ENCODE peak calls at places on chromosomes 12 and 14, in nine cellular contexts. V is right lobe of liver; M is GM23248; N is left lung; X is CD4-positive, CD25-positive, alpha-beta regulatory T cell; H is CD4-positive, alpha-beta memory T cell; U is neural progenitor cell; S is Peyer's patch; W is small intestine. P is an unnamed sample. For H3K4me1, the result is how much of the 10 kb centered on the place peaks cover.

GRCh38 chr12:10607885-10608458 is 5.4 kb downstream of the MAGOHB start:
- DNase-seq in S (no peak), X (no peak), V (no peak), M (peak), U (no peak), N (no peak), W (no peak), H (no peak), P (peak)

GRCh38 chr12:56900583-56900982 is 33.6 kb downstream of the SDR9C7 start:
- DNase-seq in V (no peak), M (peak), U (no peak), N (no peak), S (no peak), W (no peak), H (no peak), X (no peak), P (peak)

GRCh38 chr12:69099201-69099837 is 140.1 kb upstream of the CPSF6 start:
- DNase-seq in X (no peak), N (no peak), W (no peak), M (no peak), H (no peak), U (no peak), S (no peak), V (no peak), P (no peak)

GRCh38 chr12:8037046-8037663 is 4.6 kb downstream of the FOXJ2 start:
- DNase-seq in S (no peak), N (no peak), X (no peak), W (peak), V (no peak), U (no peak), M (no peak), H (no peak), P (no peak)

GRCh38 chr12:88444481-88444880 is 135.8 kb downstream of the KITLG start:
- DNase-seq in V (no peak), X (no peak), N (no peak), H (no peak), M (no peak), W (no peak), U (no peak), S (no peak), P (no peak)

GRCh38 chr14:50040401-50040775 is 76.0 kb downstream of the VCPKMT start:
- DNase-seq in H (peak), X (peak), S (no peak), U (no peak), V (no peak), W (peak), N (no peak), M (peak), P (peak)

GRCh38 chr12:5273709-5274108 is 158.2 kb upstream of the NTF3 start:
- DNase-seq in S (no peak), M (no peak), H (no peak), X (no peak), V (no peak), W (peak), N (no peak), U (peak), P (no peak)

GRCh38 chr14:103008768-103009342 is 48.5 kb downstream of the CDC42BPB start:
- DNase-seq in H (no peak), V (no peak), M (peak), N (no peak), W (no peak), U (no peak), S (no peak), X (no peak), P (no peak)

GRCh38 chr12:21190016-21190415 is 59.0 kb downstream of the SLCO1B1 start:
- DNase-seq in U (no peak), W (peak), X (no peak), V (no peak), S (no peak), H (no peak), N (no peak), M (no peak), P (no peak)

GRCh38 chr12:130563322-130563721 is 152.8 kb downstream of the RIMBP2 start:
- DNase-seq in H (no peak), X (no peak), M (no peak), V (no peak), S (no peak), W (no peak), N (no peak), U (no peak), P (no peak)

GRCh38 chr14:67571275-67571990 is 28.6 kb downstream of the PIGH start:
- DNase-seq in H (peak), W (peak), M (peak), S (peak), V (no peak), U (peak), N (no peak), X (peak), P (peak)

GRCh38 chr14:58082491-58083098 is 69.4 kb downstream of the ARMH4 start:
- DNase-seq in N (no peak), S (no peak), M (peak), W (no peak), U (no peak), X (no peak), H (no peak), V (no peak), P (peak)

GRCh38 chr14:82872494-82872893 is 1338.8 kb upstream of the SEL1L start:
- DNase-seq in H (no peak), S (no peak), V (no peak), X (no peak), U (peak), W (no peak), M (peak), N (no peak), P (no peak)

GRCh38 chr12:113161415-113162016 is 12.0 kb downstream of the CFAP73 start:
- DNase-seq in V (no peak), U (peak), W (no peak), M (no peak), S (no peak), X (no peak), H (no peak), N (no peak), P (no peak)

GRCh38 chr12:108575199-108575912 is 13.0 kb downstream of the ISCU start:
- DNase-seq in V (no peak), H (peak), S (no peak), W (no peak), U (no peak), M (no peak), N (no peak), X (no peak), P (no peak)

GRCh38 chr12:12534134-12534866 is 28.4 kb downstream of the DUSP16 start:
- DNase-seq in H (no peak), N (no peak), M (no peak), S (no peak), W (peak), U (peak), X (no peak), V (no peak), P (no peak)

GRCh38 chr12:11622774-11623375 is 26.6 kb upstream of the ETV6 start:
- DNase-seq in W (no peak), X (no peak), M (no peak), V (no peak), U (no peak), H (no peak), N (no peak), S (no peak), P (peak)

GRCh38 chr12:48932878-48933277 is 7.6 kb upstream of the FKBP11 start:
- DNase-seq in X (no peak), S (no peak), M (no peak), W (peak), H (no peak), V (no peak), U (no peak), N (no peak), P (no peak)

GRCh38 chr12:105899589-105899988 is 239.2 kb downstream of the NUAK1 start:
- DNase-seq in U (no peak), S (no peak), N (no peak), V (no peak), W (no peak), H (no peak), X (no peak), M (no peak), P (no peak)

GRCh38 chr14:61812347-61813100 is 50.3 kb downstream of the SNAPC1 start:
- DNase-seq in H (peak), U (peak), S (no peak), X (no peak), M (peak), N (no peak), W (no peak), V (no peak), P (peak)

GRCh38 chr14:68977741-68978549 is 1.2 kb downstream of the ACTN1 start:
- DNase-seq in H (peak), V (peak), S (peak), M (peak), W (no peak), U (peak), X (peak), N (peak), P (peak)

GRCh38 chr12:47156167-47156736 is 76.5 kb upstream of the AMIGO2 start:
- DNase-seq in N (no peak), S (no peak), W (no peak), U (no peak), H (peak), V (no peak), M (peak), X (peak), P (peak)

GRCh38 chr12:117356048-117356447 is 5.4 kb downstream of the NOS1 start:
- DNase-seq in H (no peak), N (no peak), M (peak), X (no peak), S (no peak), U (no peak), V (no peak), W (no peak), P (no peak)

GRCh38 chr14:73759183-73759713 is 45.1 kb upstream of the PNMA1 start:
- DNase-seq in V (peak), X (peak), N (peak), U (peak), W (peak), H (peak), S (peak), M (peak), P (peak)

GRCh38 chr12:133130808-133131128 is 341 bp downstream of the ZNF10 start:
- DNase-seq in V (peak), H (no peak), U (no peak), X (no peak), W (no peak), M (peak), N (peak), S (no peak), P (peak)

GRCh38 chr14:99118046-99118721 is 153.8 kb downstream of the BCL11B start:
- DNase-seq in U (no peak), S (no peak), H (no peak), N (no peak), V (no peak), X (no peak), M (no peak), W (no peak), P (no peak)

GRCh38 chr14:77140343-77140936 is 1.2 kb downstream of the ZDHHC22 start:
- DNase-seq in V (no peak), S (no peak), M (no peak), H (no peak), W (no peak), N (no peak), X (no peak), U (peak), P (no peak)

GRCh38 chr12:101740980-101741379 is 1.7 kb upstream of the SYCP3 start:
- DNase-seq in W (no peak), X (no peak), U (no peak), S (no peak), V (no peak), H (no peak), N (no peak), M (no peak), P (no peak)

GRCh38 chr12:107610030-107610859 is 75.4 kb upstream of the PWP1 start:
- DNase-seq in H (no peak), N (no peak), X (no peak), S (no peak), U (peak), W (peak), M (peak), V (no peak), P (peak)

GRCh38 chr12:62725781-62726180 is 209.2 kb downstream of the PPM1H start:
- DNase-seq in U (no peak), N (no peak), M (no peak), S (no peak), H (no peak), X (no peak), V (no peak), W (no peak), P (no peak)

GRCh38 chr12:65657635-65658034 is 166.6 kb upstream of the HMGA2 start:
- DNase-seq in W (no peak), N (no peak), H (no peak), U (no peak), M (peak), X (no peak), S (no peak), V (no peak), P (no peak)

GRCh38 chr12:48677782-48678181 is 4.3 kb downstream of the KANSL2 start:
- DNase-seq in U (no peak), V (no peak), X (no peak), W (no peak), N (no peak), S (no peak), H (no peak), M (no peak), P (no peak)

GRCh38 chr14:76697246-76697645 is 64.0 kb upstream of the VASH1 start:
- DNase-seq in H (no peak), W (no peak), M (no peak), N (no peak), X (no peak), V (no peak), S (no peak), U (no peak), P (no peak)

GRCh38 chr12:81800298-81801148 is 41.4 kb upstream of the PPFIA2 start:
- DNase-seq in X (no peak), N (no peak), S (no peak), H (no peak), M (peak), W (no peak), V (no peak), U (peak), P (peak)

GRCh38 chr14:104149278-104149595 is 10.8 kb downstream of the KIF26A start:
- DNase-seq in H (no peak), U (no peak), V (no peak), W (no peak), M (no peak), S (no peak), X (no peak), N (no peak), P (no peak)
- H3K4me3 ChIP-seq in H (no peak), U (no peak), V (no peak), W (no peak), M (no peak), S (no peak), X (no peak), N (no peak), P (no peak)

GRCh38 chr14:35258420-35258819 is 33.8 kb upstream of the PSMA6 start:
- DNase-seq in S (no peak), N (no peak), M (no peak), H (no peak), W (no peak), V (no peak), X (no peak), U (no peak), P (no peak)
- H3K4me1 ChIP-seq in S (under half), N (under half), M (under half), H (under half), W (under half), V (under half), X (under half), U (under half), P (under half)

GRCh38 chr12:58034712-58035111 is 93.3 kb downstream of the ATP23 start:
- DNase-seq in H (no peak), N (no peak), W (no peak), V (no peak), S (no peak), U (no peak), X (no peak), M (no peak), P (no peak)
- H3K4me3 ChIP-seq in H (no peak), N (no peak), W (no peak), V (no peak), S (no peak), U (no peak), X (no peak), M (no peak), P (no peak)

DNA sequence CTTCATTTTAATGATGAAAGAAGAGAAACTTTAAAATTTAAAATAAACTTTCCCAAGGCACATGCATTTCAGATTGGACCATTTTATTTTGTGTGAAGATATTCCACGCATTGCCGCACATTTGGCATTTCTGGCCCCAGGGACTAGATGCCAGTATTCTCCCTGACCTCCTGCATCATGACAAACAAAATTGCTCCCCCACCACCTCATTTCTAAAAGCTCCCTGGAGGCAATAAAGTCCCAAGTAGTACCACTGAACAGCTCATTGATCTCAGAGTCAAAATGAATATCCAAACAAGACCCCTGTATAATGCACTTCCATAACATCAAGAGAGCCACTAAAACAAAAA is 49.0 kb upstream of the RASSF3 start:
- DNase-seq in M (no peak), H (no peak), N (no peak), X (no peak), U (no peak), S (no peak), V (no peak), W (no peak), P (no peak)
- H3K4me1 ChIP-seq in M (under half), H (under half), N (under half), X (under half), U (under half), S (under half), V (under half), W (under half), P (under half)

GRCh38 chr14:21101802-21102413 is 1.0 kb downstream of the TMEM253 start:
- DNase-seq in W (peak), N (no peak), V (no peak), S (no peak), X (no peak), U (no peak), M (no peak), H (no peak), P (no peak)
- H3K4me3 ChIP-seq in W (peak), N (no peak), V (no peak), S (peak), X (no peak), U (peak), M (no peak), H (no peak), P (no peak)

GRCh38 chr12:104472748-104473147 is 16.0 kb downstream of the CHST11 start:
- DNase-seq in V (no peak), S (no peak), M (no peak), N (no peak), W (no peak), H (no peak), X (no peak), U (no peak), P (no peak)
- H3K4me1 ChIP-seq in V (under half), S (under half), M (under half), N (under half), W (under half), H (half or more), X (half or more), U (under half), P (under half)

P was measured in adipocyte.